ENCODE peak calls at places on chromosome 16, in seven cellular contexts. C, E, M, Y, K, I and V are unnamed samples.

GRCh38 chr16:54931041-54931756 is 534 bp downstream of the IRX5 start:
- DNase-seq in C (peak; percentile 73), E (no peak), M (peak; percentile 56), Y (peak; percentile 75), K (no peak), I (no peak), V (peak; percentile 40)

GRCh38 chr16:69150146-69150865 is 17.9 kb downstream of the UTP4 start:
- DNase-seq in C (peak; percentile 87), E (peak; percentile 94), M (peak; percentile 87), Y (no peak), K (no peak), I (no peak), V (peak; percentile 75)

GRCh38 chr16:80074329-80074728 is 466.5 kb upstream of the DYNLRB2 start:
- DNase-seq in C (no peak), E (no peak), M (no peak), Y (no peak), K (no peak), I (no peak), V (no peak)

GRCh38 chr16:27374231-27374793 is 27.7 kb upstream of the IL21R start:
- DNase-seq in C (no peak), E (no peak), M (no peak), Y (no peak), K (no peak), I (no peak), V (no peak)

GRCh38 chr16:546909-547770 is 13.1 kb upstream of the PRR35 start:
- DNase-seq in C (no peak), E (peak; percentile 55), M (peak; percentile 57), Y (peak; percentile 85), K (no peak), I (peak; percentile 77), V (peak; percentile 75)

GRCh38 chr16:72922714-72923113 is 125.2 kb downstream of the ZFHX3 start:
- DNase-seq in C (no peak), E (no peak), M (no peak), Y (no peak), K (no peak), I (no peak), V (no peak)

GRCh38 chr16:74603848-74604247 is 3.1 kb downstream of the GLG1 start:
- DNase-seq in C (no peak), E (no peak), M (peak; percentile 53), Y (no peak), K (no peak), I (no peak), V (no peak)

GRCh38 chr16:12801511-12802042 is 2.1 kb downstream of the CPPED1 start:
- DNase-seq in C (no peak), E (peak; percentile 43), M (peak; percentile 93), Y (no peak), K (peak; percentile 79), I (peak; percentile 42), V (no peak)

GRCh38 chr16:28873543-28874201 is 4.6 kb upstream of the ATP2A1 start:
- DNase-seq in C (peak; percentile 86), E (no peak), M (peak; percentile 21), Y (peak; percentile 70), K (no peak), I (no peak), V (no peak)

GRCh38 chr16:63422633-63423032 is 1386.4 kb upstream of the CDH8 start:
- DNase-seq in C (no peak), E (no peak), M (no peak), Y (no peak), K (no peak), I (no peak), V (no peak)

GRCh38 chr16:19856120-19856519 is 28.5 kb downstream of the GPRC5B start:
- DNase-seq in C (no peak), E (no peak), M (no peak), Y (no peak), K (no peak), I (no peak), V (no peak)

GRCh38 chr16:50234771-50235556 is 31.4 kb upstream of the ADCY7 start:
- DNase-seq in C (no peak), E (no peak), M (peak; percentile 43), Y (no peak), K (no peak), I (no peak), V (no peak)

GRCh38 chr16:59385953-59386352 is 651.8 kb upstream of the GOT2 start:
- DNase-seq in C (no peak), E (peak; percentile 18), M (peak; percentile 69), Y (no peak), K (peak; percentile 3), I (no peak), V (no peak)

GRCh38 chr16:19715566-19715965 is 2.5 kb downstream of the KNOP1 start:
- DNase-seq in C (no peak), E (no peak), M (no peak), Y (no peak), K (no peak), I (no peak), V (no peak)

GRCh38 chr16:69320731-69321073 is 9.6 kb downstream of the VPS4A start:
- DNase-seq in C (no peak), E (no peak), M (no peak), Y (no peak), K (no peak), I (no peak), V (no peak)

GRCh38 chr16:52293209-52293608 is 253.7 kb downstream of the TOX3 start:
- DNase-seq in C (no peak), E (no peak), M (no peak), Y (no peak), K (no peak), I (no peak), V (no peak)

GRCh38 chr16:29664133-29664912 is 1.3 kb downstream of the SPN start:
- DNase-seq in C (peak; percentile 78), E (no peak), M (no peak), Y (peak; percentile 74), K (no peak), I (peak; percentile 68), V (no peak)

DNA sequence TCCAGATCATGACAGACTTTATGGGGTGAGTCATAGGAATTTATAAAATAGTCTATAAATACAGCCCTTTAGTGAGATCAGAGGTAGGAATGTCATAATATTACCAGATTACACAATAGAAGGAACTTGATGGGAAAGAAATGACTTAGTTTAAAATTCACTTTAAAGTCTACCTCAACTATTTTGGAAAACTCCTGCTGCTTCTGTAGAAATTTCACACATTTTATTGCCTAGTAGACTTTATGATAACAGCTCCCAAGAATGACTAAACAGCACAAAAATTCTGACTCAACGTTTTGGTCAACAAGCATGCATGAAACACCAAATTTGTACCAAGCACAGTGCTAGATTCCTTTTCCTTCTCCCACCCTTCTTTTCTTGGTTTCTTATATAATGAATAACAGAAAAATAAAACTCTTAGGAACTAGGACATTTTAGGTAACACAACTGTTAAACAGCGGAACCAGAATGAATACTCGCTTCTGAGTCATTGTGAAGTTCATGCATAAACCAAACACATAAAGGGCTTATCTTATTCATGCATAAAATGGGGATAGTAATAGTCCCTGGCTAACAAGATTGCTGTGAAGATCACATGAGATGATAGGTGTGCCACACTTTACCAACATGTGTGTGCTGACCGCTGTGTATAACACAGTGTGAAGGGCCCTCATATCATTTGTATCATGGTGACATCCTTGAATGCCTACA is 243.9 kb downstream of the CDH8 start:
- DNase-seq in C (no peak), E (no peak), M (peak; percentile 91), Y (no peak), K (peak; percentile 96), I (no peak), V (no peak)
- H3K4me3 ChIP-seq in C (no peak overlapping the region), E (no peak overlapping the region), M (no peak overlapping the region), Y (no peak overlapping the region), K (no peak overlapping the region), I (no peak overlapping the region), V (no peak overlapping the region)

GRCh38 chr16:89345663-89346150 is 128.2 kb downstream of the ZNF778 start:
- DNase-seq in C (no peak), E (no peak), M (no peak), Y (peak; percentile 52), K (no peak), I (no peak), V (no peak)

GRCh38 chr16:89344846-89345577 is 127.5 kb downstream of the ZNF778 start:
- DNase-seq in C (no peak), E (no peak), M (no peak), Y (peak; percentile 58), K (no peak), I (peak; percentile 27), V (no peak)

GRCh38 chr16:89341697-89342694 is 124.5 kb downstream of the ZNF778 start:
- DNase-seq in C (no peak), E (no peak), M (no peak), Y (peak; percentile 60), K (no peak), I (no peak), V (no peak)

GRCh38 chr16:89343501-89344291 is 126.2 kb downstream of the ZNF778 start:
- DNase-seq in C (no peak), E (no peak), M (no peak), Y (peak; percentile 45), K (no peak), I (no peak), V (no peak)

DNA sequence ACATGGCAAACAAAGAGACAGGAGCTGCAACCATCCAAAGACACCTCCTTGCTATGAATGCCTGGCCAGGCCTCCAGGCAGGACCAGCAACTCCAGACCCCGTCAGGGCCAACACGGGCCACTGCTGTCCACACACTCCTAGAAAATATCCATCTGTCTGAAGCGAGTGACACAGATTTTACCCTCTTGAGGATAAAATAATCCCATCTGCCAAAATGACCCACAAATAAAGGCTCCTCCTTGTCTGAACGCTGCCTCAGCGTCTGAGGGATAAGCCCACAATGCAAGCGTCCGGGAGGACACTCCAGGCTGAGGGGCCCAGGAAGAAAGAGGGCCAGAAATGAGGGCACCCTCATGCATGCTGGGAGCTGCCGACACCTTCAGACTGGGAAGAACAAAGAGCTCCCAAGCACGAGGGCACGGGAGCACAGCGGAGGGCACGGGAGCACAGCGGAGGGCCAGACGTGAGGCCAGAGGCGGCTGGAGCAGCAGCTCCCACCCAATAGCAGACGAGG is 126.9 kb downstream of the ZNF778 start:
- DNase-seq in C (no peak), E (no peak), M (no peak), Y (peak; percentile 51), K (no peak), I (peak; percentile 7), V (no peak)
- H3K4me3 ChIP-seq in C (no peak overlapping the region), E (no peak overlapping the region), M (no peak overlapping the region), Y (no peak overlapping the region), K (no peak overlapping the region), I (no peak overlapping the region), V (no peak overlapping the region)

GRCh38 chr16:3364774-3365427 is 9.2 kb downstream of the OR2C1 start:
- DNase-seq in C (no peak), E (peak; percentile 54), M (peak; percentile 94), Y (peak; percentile 92), K (peak; percentile 91), I (peak; percentile 91), V (peak; percentile 88)
- H3K4me3 ChIP-seq in C (no peak overlapping the region), E (no peak overlapping the region), M (peak overlapping the region; percentile 63), Y (peak overlapping the region; percentile 58), K (peak overlapping the region; percentile 88), I (peak overlapping the region; percentile 33), V (peak overlapping the region; percentile 62)

GRCh38 chr16:70457446-70457845 is 3.1 kb downstream of the FCSK start:
- DNase-seq in C (no peak), E (no peak), M (no peak), Y (no peak), K (no peak), I (no peak), V (no peak)

GRCh38 chr16:70453891-70454220 is 539 bp upstream of the FCSK start:
- DNase-seq in C (no peak), E (no peak), M (no peak), Y (no peak), K (no peak), I (no peak), V (no peak)

GRCh38 chr16:70455910-70456309 is 1.5 kb downstream of the FCSK start:
- DNase-seq in C (no peak), E (no peak), M (no peak), Y (no peak), K (no peak), I (no peak), V (no peak)

GRCh38 chr16:70454221-70455034 is at the start of gene FCSK:
- DNase-seq in C (peak; percentile 90), E (peak; percentile 53), M (peak; percentile 78), Y (peak; percentile 87), K (no peak), I (peak; percentile 69), V (peak; percentile 73)

GRCh38 chr16:70453117-70453890 is 1.1 kb upstream of the FCSK start:
- DNase-seq in C (no peak), E (no peak), M (no peak), Y (no peak), K (no peak), I (no peak), V (no peak)
- H3K4me3 ChIP-seq in C (peak overlapping the region; percentile 82), E (peak overlapping the region; percentile 96), M (peak overlapping the region; percentile 91), Y (peak overlapping the region; percentile 100), K (peak overlapping the region; percentile 85), I (peak overlapping the region; percentile 94), V (peak overlapping the region; percentile 97)